ENCODE peak calls at places on chromosomes 11 and 22, in seven cellular contexts. J is upper lobe of left lung, M is HCT116, V is sigmoid colon, B is stomach, P is SK-N-SH, W is spleen. Y is an unnamed sample. For H3K27me3, the result is how much of the 10 kb centered on the place peaks cover.

GRCh38 chr11:28337701-28338100 is 229.5 kb downstream of the METTL15 start:
- DNase-seq in J (no peak), M (no peak), V (no peak), B (no peak), P (no peak), W (no peak), Y (no peak)

GRCh38 chr22:43270314-43270908 is 72.8 kb downstream of the SCUBE1 start:
- DNase-seq in J (no peak), M (no peak), V (no peak), B (no peak), P (no peak), W (no peak), Y (no peak)

GRCh38 chr11:2998073-2998850 is 6.1 kb upstream of the NAP1L4 start:
- DNase-seq in J (no peak), M (no peak), V (peak), B (peak), P (no peak), W (no peak), Y (no peak)

GRCh38 chr11:102390667-102391449 is 43.8 kb downstream of the BIRC2 start:
- DNase-seq in J (peak), M (peak), V (peak), B (peak), P (peak), W (peak), Y (peak)

GRCh38 chr22:40193429-40194421 is 16.0 kb downstream of the TNRC6B start:
- DNase-seq in J (no peak), M (no peak), V (no peak), B (no peak), P (no peak), W (no peak), Y (no peak)

GRCh38 chr11:859394-860131 is 16.9 kb downstream of the TSPAN4 start:
- DNase-seq in J (peak), M (no peak), V (peak), B (peak), P (peak), W (no peak), Y (no peak)

GRCh38 chr22:21000215-21000986 is 1.5 kb downstream of the THAP7 start:
- DNase-seq in J (no peak), M (no peak), V (no peak), B (no peak), P (no peak), W (peak), Y (no peak)

GRCh38 chr11:65661599-65662246 is 993 bp downstream of the RELA start:
- DNase-seq in J (no peak), M (no peak), V (peak), B (no peak), P (no peak), W (peak), Y (no peak)

GRCh38 chr11:208917-209260 is 1.4 kb downstream of the RIC8A start:
- DNase-seq in J (no peak), M (no peak), V (no peak), B (no peak), P (no peak), W (no peak), Y (no peak)

GRCh38 chr11:64553554-64554201 is 37.3 kb upstream of the SLC22A12 start:
- DNase-seq in J (peak), M (no peak), V (peak), B (peak), P (peak), W (peak), Y (no peak)

GRCh38 chr11:15106201-15106965 is 8.3 kb upstream of the INSC start:
- DNase-seq in J (no peak), M (peak), V (no peak), B (no peak), P (no peak), W (no peak), Y (no peak)

GRCh38 chr11:110710520-110711381 is 1.5 kb downstream of the ARHGAP20 start:
- DNase-seq in J (peak), M (no peak), V (peak), B (peak), P (peak), W (peak), Y (peak)

GRCh38 chr22:39699631-39700348 is 129.2 kb downstream of the CACNA1I start:
- DNase-seq in J (no peak), M (no peak), V (no peak), B (peak), P (no peak), W (no peak), Y (no peak)

GRCh38 chr11:83070044-83070877 is 1.4 kb downstream of the RAB30 start:
- DNase-seq in J (no peak), M (no peak), V (no peak), B (no peak), P (no peak), W (no peak), Y (no peak)

GRCh38 chr11:112159098-112159761 is 4.7 kb downstream of the IL18 start:
- DNase-seq in J (peak), M (no peak), V (no peak), B (no peak), P (no peak), W (no peak), Y (no peak)

GRCh38 chr11:77214557-77214956 is 86.5 kb downstream of the MYO7A start:
- DNase-seq in J (no peak), M (no peak), V (no peak), B (no peak), P (no peak), W (no peak), Y (no peak)

GRCh38 chr11:44752727-44753126 is 26.0 kb downstream of the TSPAN18 start:
- DNase-seq in J (no peak), M (no peak), V (no peak), B (no peak), P (no peak), W (no peak), Y (no peak)

GRCh38 chr11:117759305-117759704 is 37.7 kb downstream of the DSCAML1 start:
- DNase-seq in J (no peak), M (no peak), V (no peak), B (no peak), P (no peak), W (no peak), Y (no peak)

GRCh38 chr11:128195057-128195751 is 392.2 kb downstream of the ETS1 start:
- DNase-seq in J (peak), M (no peak), V (no peak), B (no peak), P (no peak), W (no peak), Y (no peak)

GRCh38 chr11:57357310-57357709 is 19.2 kb downstream of the P2RX3 start:
- DNase-seq in J (no peak), M (no peak), V (no peak), B (no peak), P (no peak), W (no peak), Y (no peak)

GRCh38 chr22:22241554-22241898 is 3.1 kb upstream of the VPREB1 start:
- DNase-seq in J (no peak), M (no peak), V (no peak), B (no peak), P (no peak), W (no peak), Y (no peak)

GRCh38 chr22:22242488-22242887 is 2.1 kb upstream of the VPREB1 start:
- DNase-seq in J (no peak), M (no peak), V (no peak), B (no peak), P (no peak), W (no peak), Y (no peak)

GRCh38 chr22:22245256-22245909 is 797 bp downstream of the VPREB1 start:
- DNase-seq in J (no peak), M (no peak), V (no peak), B (no peak), P (no peak), W (no peak), Y (no peak)

GRCh38 chr22:22244337-22245250 is at the start of gene VPREB1:
- DNase-seq in J (no peak), M (no peak), V (no peak), B (no peak), P (no peak), W (no peak), Y (no peak)

GRCh38 chr22:22243033-22243680 is 1.4 kb upstream of the VPREB1 start:
- DNase-seq in J (no peak), M (no peak), V (no peak), B (no peak), P (no peak), W (no peak), Y (no peak)
- H3K27me3 ChIP-seq in J (under half), M (under half), V (under half), B (under half), P (half or more), W (under half), Y (under half)

GRCh38 chr11:92827132-92827531 is 142.3 kb upstream of the MTNR1B start:
- DNase-seq in J (no peak), M (no peak), V (no peak), B (no peak), P (no peak), W (no peak), Y (no peak)
- TF ChIP-seq POLR2AphosphoS5 in J (no peak), M (no peak), V (no peak), B (no peak), P (no peak), W (no peak), Y (no peak)

DNA sequence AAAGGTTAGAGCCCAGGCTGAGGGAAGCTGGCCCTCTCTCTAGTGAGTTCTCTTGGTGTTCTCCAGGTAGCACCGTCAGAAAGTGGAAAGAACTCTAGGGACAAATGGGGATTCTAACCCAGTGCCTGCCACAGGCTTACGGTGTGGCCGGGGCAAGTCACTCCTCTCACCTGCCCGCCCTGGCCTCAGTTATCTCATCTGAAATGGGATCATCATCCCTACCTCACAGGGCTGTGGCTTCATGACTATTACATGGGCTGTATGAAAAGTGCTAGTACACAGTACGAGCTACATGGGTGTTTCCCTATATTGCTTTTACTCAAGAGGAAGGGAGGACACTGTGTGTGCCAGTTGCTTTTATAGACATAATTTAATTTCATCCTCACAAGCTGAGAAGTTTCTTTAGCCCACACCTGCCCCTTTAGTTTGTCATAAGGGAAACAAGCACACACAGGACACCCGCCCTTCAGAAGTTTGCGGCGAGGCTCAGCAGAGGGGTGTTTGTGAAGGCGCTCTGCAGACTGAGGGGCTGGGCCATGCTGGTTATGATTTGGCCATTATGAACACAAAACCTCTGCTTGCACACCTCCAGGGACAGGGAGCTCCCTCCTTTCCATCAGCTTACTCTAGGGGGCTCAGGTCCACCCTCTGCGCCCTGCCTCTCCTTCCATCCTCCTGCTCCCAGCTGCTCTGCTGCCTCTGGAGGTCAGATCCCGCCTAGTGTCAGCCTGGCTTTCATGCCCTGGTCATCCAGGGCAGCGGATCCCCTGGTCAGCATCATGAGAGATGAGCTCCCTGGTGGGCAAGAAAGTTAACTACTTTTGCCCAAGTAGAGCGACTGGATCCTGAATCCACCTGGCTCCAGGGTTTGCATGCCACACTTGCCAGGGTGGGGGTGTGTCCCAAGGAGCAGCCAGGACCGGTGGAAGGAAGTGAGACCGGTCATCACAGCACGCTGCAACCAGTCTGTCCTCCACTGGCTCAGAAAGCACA is 1.2 kb downstream of the KLHL35 start:
- DNase-seq in J (no peak), M (no peak), V (no peak), B (no peak), P (peak), W (peak), Y (no peak)
- H3K27me3 ChIP-seq in J (under half), M (under half), V (under half), B (under half), P (under half), W (under half), Y (under half)

DNA sequence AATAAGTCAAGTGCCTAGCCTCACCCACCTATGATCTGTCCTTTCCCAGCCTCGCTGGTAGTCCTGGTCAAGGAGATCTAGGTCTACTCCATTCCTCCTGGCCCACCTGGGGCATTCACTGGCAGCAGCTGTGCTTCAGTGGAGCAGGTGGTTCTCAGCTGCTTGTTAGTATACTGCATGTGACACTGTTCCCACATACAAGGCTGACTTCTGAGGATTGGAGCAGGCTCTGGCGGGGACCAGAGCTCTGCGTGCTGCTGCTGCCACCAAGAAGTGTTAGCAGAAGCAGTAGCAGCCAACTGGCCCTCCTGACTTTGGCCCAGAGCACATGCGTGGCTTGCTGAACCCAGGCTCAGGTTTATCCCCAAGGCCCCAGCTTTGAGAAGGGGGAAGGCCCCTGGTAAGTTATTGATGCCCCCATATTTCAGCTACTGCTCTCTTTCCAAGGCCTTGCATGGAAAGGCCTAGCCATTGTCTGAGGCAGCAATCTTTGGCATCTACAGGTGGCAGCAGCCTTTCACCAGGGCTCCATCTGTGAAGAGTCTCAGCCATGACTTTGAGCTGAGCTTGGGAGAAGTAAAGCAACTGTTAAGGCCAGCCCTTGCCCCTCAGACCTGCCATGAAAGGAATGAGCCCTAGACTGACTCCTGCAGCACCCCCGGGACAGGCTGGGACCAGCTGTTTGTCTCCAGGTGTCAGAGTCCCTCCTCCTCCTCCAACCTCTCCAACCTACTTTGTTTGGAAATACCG is 26.5 kb downstream of the ARHGAP1 start:
- DNase-seq in J (no peak), M (no peak), V (peak), B (no peak), P (no peak), W (peak), Y (no peak)
- TF ChIP-seq POLR2AphosphoS5 in J (no peak), M (no peak), V (no peak), B (no peak), P (no peak), W (peak), Y (no peak)

GRCh38 chr22:36817429-36817783 is 571 bp upstream of the PVALB start:
- DNase-seq in J (no peak), M (no peak), V (no peak), B (no peak), P (no peak), W (no peak), Y (no peak)
- H3K27me3 ChIP-seq in J (under half), M (under half), V (under half), B (half or more), P (half or more), W (under half), Y (half or more)

GRCh38 chr22:49771266-49772065 is 56.2 kb downstream of the BRD1 start:
- DNase-seq in J (no peak), M (no peak), V (peak), B (no peak), P (no peak), W (peak), Y (no peak)
- TF ChIP-seq POLR2AphosphoS5 in J (no peak), M (no peak), V (no peak), B (no peak), P (no peak), W (peak), Y (no peak)

GRCh38 chr22:29719894-29720645 is at the start of gene CABP7:
- DNase-seq in J (no peak), M (no peak), V (no peak), B (no peak), P (peak), W (no peak), Y (no peak)
- H3K27me3 ChIP-seq in J (under half), M (under half), V (under half), B (half or more), P (under half), W (under half), Y (under half)

GRCh38 chr11:68321293-68322030 is 9.1 kb downstream of the LRP5 start:
- DNase-seq in J (peak), M (no peak), V (no peak), B (peak), P (no peak), W (no peak), Y (no peak)

GRCh38 chr11:68324241-68324640 is 11.8 kb downstream of the LRP5 start:
- DNase-seq in J (no peak), M (no peak), V (no peak), B (no peak), P (no peak), W (no peak), Y (no peak)

GRCh38 chr11:68325183-68325893 is 12.9 kb downstream of the LRP5 start:
- DNase-seq in J (no peak), M (no peak), V (no peak), B (no peak), P (no peak), W (no peak), Y (no peak)

GRCh38 chr11:68324695-68325094 is 12.3 kb downstream of the LRP5 start:
- DNase-seq in J (no peak), M (no peak), V (no peak), B (no peak), P (no peak), W (no peak), Y (no peak)

DNA sequence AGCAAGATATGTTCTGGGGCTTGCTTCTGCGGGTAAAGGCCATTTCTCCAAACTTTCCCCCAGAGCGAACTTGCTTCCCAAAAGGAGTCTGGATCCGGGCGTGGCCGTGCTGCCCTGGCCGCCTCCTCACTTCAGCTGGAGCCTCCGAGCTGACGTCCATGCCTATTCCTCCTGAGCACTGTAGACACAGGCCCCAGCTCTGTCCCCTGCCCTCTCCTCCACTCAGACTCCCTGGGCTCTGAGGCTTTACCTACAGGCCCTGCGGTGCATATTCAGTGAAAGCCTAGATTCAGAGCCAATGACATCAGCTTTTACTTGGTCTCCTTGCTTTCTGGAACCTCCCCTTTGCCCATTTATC is 9.6 kb downstream of the LRP5 start:
- DNase-seq in J (no peak), M (no peak), V (no peak), B (no peak), P (no peak), W (no peak), Y (no peak)
- TF ChIP-seq POLR2AphosphoS5 in J (no peak), M (no peak), V (no peak), B (no peak), P (no peak), W (no peak), Y (no peak)